ENCODE peak calls at places on chromosomes 2 and 18, in seven cellular contexts. One of them, this sample, is unnamed.

GRCh38 chr2:124563415-124563814 is 538.3 kb downstream of the CNTNAP5 start:
- DNase-seq in tibial artery: no peak
- DNase-seq in astrocyte of the spinal cord: no peak
- DNase-seq in CD8-positive, alpha-beta memory T cell: no peak
- DNase-seq in NB4: peak
- DNase-seq in A549: no peak
- DNase-seq in GM23248: no peak
- DNase-seq in this sample: peak

GRCh38 chr18:70456376-70456775 is 167.5 kb downstream of the SOCS6 start:
- DNase-seq in CD8-positive, alpha-beta memory T cell: no peak
- DNase-seq in astrocyte of the spinal cord: no peak
- DNase-seq in A549: no peak
- DNase-seq in GM23248: no peak
- DNase-seq in tibial artery: no peak
- DNase-seq in NB4: no peak
- DNase-seq in this sample: no peak

GRCh38 chr2:217249490-217250451 is 389.9 kb upstream of the TNP1 start:
- DNase-seq in astrocyte of the spinal cord: no peak
- DNase-seq in A549: no peak
- DNase-seq in NB4: peak
- DNase-seq in tibial artery: peak
- DNase-seq in CD8-positive, alpha-beta memory T cell: no peak
- DNase-seq in GM23248: no peak
- DNase-seq in this sample: no peak

GRCh38 chr2:112772322-112772721 is 7.9 kb upstream of the CKAP2L start:
- DNase-seq in NB4: peak
- DNase-seq in astrocyte of the spinal cord: no peak
- DNase-seq in A549: no peak
- DNase-seq in tibial artery: no peak
- DNase-seq in CD8-positive, alpha-beta memory T cell: no peak
- DNase-seq in GM23248: no peak
- DNase-seq in this sample: no peak

GRCh38 chr2:182631299-182631698 is 84.8 kb upstream of the DNAJC10 start:
- DNase-seq in GM23248: no peak
- DNase-seq in NB4: no peak
- DNase-seq in tibial artery: no peak
- DNase-seq in CD8-positive, alpha-beta memory T cell: no peak
- DNase-seq in A549: no peak
- DNase-seq in astrocyte of the spinal cord: no peak
- DNase-seq in this sample: no peak

GRCh38 chr2:217935901-217936684 is 66.7 kb downstream of the TNS1 start:
- DNase-seq in tibial artery: no peak
- DNase-seq in CD8-positive, alpha-beta memory T cell: no peak
- DNase-seq in GM23248: peak
- DNase-seq in NB4: no peak
- DNase-seq in A549: no peak
- DNase-seq in astrocyte of the spinal cord: no peak
- DNase-seq in this sample: no peak

GRCh38 chr2:65397122-65397521 is 35.3 kb downstream of the SPRED2 start:
- DNase-seq in tibial artery: no peak
- DNase-seq in astrocyte of the spinal cord: peak
- DNase-seq in GM23248: peak
- DNase-seq in NB4: peak
- DNase-seq in A549: no peak
- DNase-seq in CD8-positive, alpha-beta memory T cell: no peak
- DNase-seq in this sample: no peak

GRCh38 chr18:24214913-24215312 is 76.1 kb downstream of the CABYR start:
- DNase-seq in GM23248: no peak
- DNase-seq in CD8-positive, alpha-beta memory T cell: no peak
- DNase-seq in NB4: no peak
- DNase-seq in A549: no peak
- DNase-seq in tibial artery: no peak
- DNase-seq in astrocyte of the spinal cord: no peak
- DNase-seq in this sample: no peak

GRCh38 chr2:200575957-200576356 is 9.9 kb upstream of the AOX1 start:
- DNase-seq in GM23248: peak
- DNase-seq in NB4: peak
- DNase-seq in A549: no peak
- DNase-seq in tibial artery: no peak
- DNase-seq in CD8-positive, alpha-beta memory T cell: no peak
- DNase-seq in astrocyte of the spinal cord: peak
- DNase-seq in this sample: peak

GRCh38 chr2:170747921-170748320 is 22.3 kb upstream of the ERICH2 start:
- DNase-seq in A549: no peak
- DNase-seq in NB4: no peak
- DNase-seq in astrocyte of the spinal cord: peak
- DNase-seq in GM23248: peak
- DNase-seq in tibial artery: no peak
- DNase-seq in CD8-positive, alpha-beta memory T cell: no peak
- DNase-seq in this sample: no peak
- H3K4me3 ChIP-seq in A549: no peak
- H3K4me3 ChIP-seq in NB4: no peak
- H3K4me3 ChIP-seq in astrocyte of the spinal cord: no peak
- H3K4me3 ChIP-seq in GM23248: no peak
- H3K4me3 ChIP-seq in tibial artery: no peak
- H3K4me3 ChIP-seq in CD8-positive, alpha-beta memory T cell: no peak
- H3K4me3 ChIP-seq in this sample: no peak

DNA sequence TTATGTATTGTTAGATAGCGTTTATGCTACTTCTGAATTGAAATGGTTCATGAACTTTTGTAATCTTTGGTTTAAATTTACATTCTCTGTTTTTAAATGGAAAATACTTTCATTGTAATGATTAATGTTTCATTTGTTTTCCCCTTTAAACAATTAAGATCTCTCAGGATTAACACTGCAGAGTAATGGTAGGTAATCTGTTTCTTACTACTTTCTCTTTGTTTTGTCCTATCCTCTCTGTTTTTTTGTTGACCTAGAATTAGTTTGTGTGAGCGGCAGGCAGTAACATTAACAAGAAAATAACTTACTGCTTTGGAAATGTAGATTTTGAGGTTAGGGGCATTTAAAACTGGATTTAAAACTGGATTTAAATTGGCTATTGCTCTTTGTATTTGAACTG is 19.1 kb downstream of the SMAD4 start:
- DNase-seq in astrocyte of the spinal cord: no peak
- DNase-seq in A549: no peak
- DNase-seq in CD8-positive, alpha-beta memory T cell: no peak
- DNase-seq in NB4: no peak
- DNase-seq in GM23248: no peak
- DNase-seq in tibial artery: no peak
- DNase-seq in this sample: no peak
- H3K4me3 ChIP-seq in astrocyte of the spinal cord: no peak
- H3K4me3 ChIP-seq in A549: no peak
- H3K4me3 ChIP-seq in CD8-positive, alpha-beta memory T cell: no peak
- H3K4me3 ChIP-seq in NB4: no peak
- H3K4me3 ChIP-seq in GM23248: no peak
- H3K4me3 ChIP-seq in tibial artery: no peak
- H3K4me3 ChIP-seq in this sample: no peak

DNA sequence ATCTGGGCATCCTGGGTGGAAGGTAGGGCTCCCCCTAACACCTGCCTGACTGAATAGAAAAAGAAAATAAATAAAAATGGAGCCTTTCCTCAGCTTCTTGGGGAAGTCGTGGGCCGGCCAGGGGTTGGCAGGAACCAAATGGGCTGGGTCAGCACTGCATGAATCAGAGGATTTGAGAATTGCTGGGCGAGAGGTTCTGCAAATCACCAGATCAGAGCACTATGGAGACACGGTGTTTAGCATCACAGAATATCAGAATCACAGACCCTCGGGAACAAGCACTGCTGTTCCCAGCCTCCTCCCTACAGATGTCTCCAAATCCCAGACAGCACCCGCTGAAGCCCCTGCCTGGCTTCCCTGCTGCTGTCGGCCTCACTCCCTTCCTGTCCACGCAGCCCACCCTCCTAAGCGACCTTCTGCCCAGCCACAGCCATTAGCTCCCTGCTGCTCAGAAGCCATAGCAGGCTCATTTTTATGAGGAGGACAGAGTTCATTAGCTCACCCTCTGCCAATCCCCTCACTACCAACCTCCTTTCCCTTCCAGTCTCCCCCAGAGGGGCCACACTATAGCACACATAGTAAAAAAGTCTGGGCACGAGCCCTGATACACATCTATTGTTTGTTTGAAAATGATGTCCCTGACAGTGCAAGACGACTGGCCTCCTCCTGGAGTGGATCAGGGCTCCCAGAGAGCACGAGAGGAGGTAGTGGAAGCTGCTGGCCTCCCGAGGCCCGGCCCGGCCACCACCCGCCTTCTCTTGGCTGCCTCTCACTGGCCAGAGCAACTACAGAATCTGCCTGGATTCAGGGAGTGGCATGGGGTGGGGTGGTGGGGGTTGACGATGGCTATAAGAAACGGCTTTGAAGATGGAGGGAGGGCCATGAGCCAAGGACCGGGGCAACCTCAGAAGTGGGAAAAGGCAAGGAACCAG is 64.5 kb upstream of the TAF1B start:
- DNase-seq in A549: no peak
- DNase-seq in NB4: no peak
- DNase-seq in tibial artery: no peak
- DNase-seq in GM23248: peak
- DNase-seq in CD8-positive, alpha-beta memory T cell: no peak
- DNase-seq in astrocyte of the spinal cord: no peak
- DNase-seq in this sample: no peak
- H3K4me3 ChIP-seq in A549: no peak
- H3K4me3 ChIP-seq in NB4: no peak
- H3K4me3 ChIP-seq in tibial artery: no peak
- H3K4me3 ChIP-seq in GM23248: no peak
- H3K4me3 ChIP-seq in CD8-positive, alpha-beta memory T cell: no peak
- H3K4me3 ChIP-seq in astrocyte of the spinal cord: no peak
- H3K4me3 ChIP-seq in this sample: no peak

GRCh38 chr2:179233626-179234430 is 30.8 kb downstream of the SESTD1 start:
- DNase-seq in NB4: no peak
- DNase-seq in astrocyte of the spinal cord: no peak
- DNase-seq in tibial artery: no peak
- DNase-seq in GM23248: no peak
- DNase-seq in A549: no peak
- DNase-seq in CD8-positive, alpha-beta memory T cell: no peak
- DNase-seq in this sample: no peak
- H3K4me3 ChIP-seq in NB4: no peak
- H3K4me3 ChIP-seq in astrocyte of the spinal cord: no peak
- H3K4me3 ChIP-seq in tibial artery: no peak
- H3K4me3 ChIP-seq in GM23248: no peak
- H3K4me3 ChIP-seq in A549: no peak
- H3K4me3 ChIP-seq in CD8-positive, alpha-beta memory T cell: no peak
- H3K4me3 ChIP-seq in this sample: no peak

GRCh38 chr2:234095301-234095700 is 44.8 kb downstream of the SPP2 start:
- DNase-seq in astrocyte of the spinal cord: no peak
- DNase-seq in GM23248: no peak
- DNase-seq in tibial artery: no peak
- DNase-seq in CD8-positive, alpha-beta memory T cell: no peak
- DNase-seq in A549: no peak
- DNase-seq in NB4: no peak
- DNase-seq in this sample: no peak

GRCh38 chr2:234098675-234099195 is 48.2 kb downstream of the SPP2 start:
- DNase-seq in GM23248: no peak
- DNase-seq in astrocyte of the spinal cord: no peak
- DNase-seq in A549: no peak
- DNase-seq in CD8-positive, alpha-beta memory T cell: no peak
- DNase-seq in NB4: no peak
- DNase-seq in tibial artery: no peak
- DNase-seq in this sample: no peak

GRCh38 chr2:234099266-234099665 is 48.8 kb downstream of the SPP2 start:
- DNase-seq in A549: no peak
- DNase-seq in NB4: peak
- DNase-seq in astrocyte of the spinal cord: no peak
- DNase-seq in tibial artery: no peak
- DNase-seq in GM23248: no peak
- DNase-seq in CD8-positive, alpha-beta memory T cell: no peak
- DNase-seq in this sample: peak

GRCh38 chr2:234091883-234092282 is 41.4 kb downstream of the SPP2 start:
- DNase-seq in A549: no peak
- DNase-seq in astrocyte of the spinal cord: no peak
- DNase-seq in tibial artery: no peak
- DNase-seq in CD8-positive, alpha-beta memory T cell: no peak
- DNase-seq in GM23248: peak
- DNase-seq in NB4: no peak
- DNase-seq in this sample: no peak

GRCh38 chr2:234096164-234096563 is 45.7 kb downstream of the SPP2 start:
- DNase-seq in astrocyte of the spinal cord: no peak
- DNase-seq in tibial artery: no peak
- DNase-seq in GM23248: no peak
- DNase-seq in A549: no peak
- DNase-seq in NB4: no peak
- DNase-seq in CD8-positive, alpha-beta memory T cell: no peak
- DNase-seq in this sample: no peak
- H3K4me3 ChIP-seq in astrocyte of the spinal cord: no peak
- H3K4me3 ChIP-seq in tibial artery: no peak
- H3K4me3 ChIP-seq in GM23248: no peak
- H3K4me3 ChIP-seq in A549: no peak
- H3K4me3 ChIP-seq in NB4: no peak
- H3K4me3 ChIP-seq in CD8-positive, alpha-beta memory T cell: no peak
- H3K4me3 ChIP-seq in this sample: no peak

GRCh38 chr2:196967126-196967525 is 40.6 kb upstream of the PGAP1 start:
- DNase-seq in NB4: no peak
- DNase-seq in GM23248: peak
- DNase-seq in tibial artery: no peak
- DNase-seq in astrocyte of the spinal cord: peak
- DNase-seq in CD8-positive, alpha-beta memory T cell: no peak
- DNase-seq in A549: no peak
- DNase-seq in this sample: no peak
- H3K4me3 ChIP-seq in NB4: no peak
- H3K4me3 ChIP-seq in GM23248: peak
- H3K4me3 ChIP-seq in tibial artery: peak
- H3K4me3 ChIP-seq in astrocyte of the spinal cord: peak
- H3K4me3 ChIP-seq in CD8-positive, alpha-beta memory T cell: no peak
- H3K4me3 ChIP-seq in A549: no peak
- H3K4me3 ChIP-seq in this sample: no peak

This sample was measured in Karpas-422.